ENCODE peak calls at places on chromosomes 6 and 20, in four cellular contexts. One of them, this sample, is unnamed.

GRCh38 chr6:40325791-40326190 is 261.4 kb downstream of the LRFN2 start:
- DNase-seq in pancreas: no peak
- DNase-seq in astrocyte of the spinal cord: no peak
- DNase-seq in endodermal cell: no peak
- DNase-seq in this sample: no peak

GRCh38 chr6:154696661-154697060 is 36.6 kb upstream of the SCAF8 start:
- DNase-seq in astrocyte of the spinal cord: no peak
- DNase-seq in endodermal cell: no peak
- DNase-seq in pancreas: no peak
- DNase-seq in this sample: no peak

GRCh38 chr20:13009682-13010406 is 1.1 kb downstream of the SPTLC3 start:
- DNase-seq in astrocyte of the spinal cord: peak; percentile 96
- DNase-seq in pancreas: no peak
- DNase-seq in endodermal cell: no peak
- DNase-seq in this sample: no peak

GRCh38 chr20:19976595-19977372 is 40.4 kb upstream of the NAA20 start:
- DNase-seq in endodermal cell: peak; percentile 81
- DNase-seq in pancreas: no peak
- DNase-seq in astrocyte of the spinal cord: peak; percentile 92
- DNase-seq in this sample: peak; percentile 83

GRCh38 chr6:157570752-157571151 is 189.8 kb downstream of the ZDHHC14 start:
- DNase-seq in endodermal cell: no peak
- DNase-seq in pancreas: no peak
- DNase-seq in astrocyte of the spinal cord: no peak
- DNase-seq in this sample: no peak

GRCh38 chr6:79635179-79635578 is 4.0 kb downstream of the SH3BGRL2 start:
- DNase-seq in astrocyte of the spinal cord: peak; percentile 33
- DNase-seq in endodermal cell: no peak
- DNase-seq in pancreas: no peak
- DNase-seq in this sample: no peak

GRCh38 chr20:35742741-35743523 is 872 bp upstream of the RBM39 start:
- DNase-seq in endodermal cell: peak; percentile 30
- DNase-seq in astrocyte of the spinal cord: peak; percentile 53
- DNase-seq in pancreas: no peak
- DNase-seq in this sample: no peak

GRCh38 chr6:41470341-41471063 is 75.7 kb upstream of the FOXP4 start:
- DNase-seq in endodermal cell: peak; percentile 84
- DNase-seq in pancreas: no peak
- DNase-seq in astrocyte of the spinal cord: peak; percentile 29
- DNase-seq in this sample: peak; percentile 68

GRCh38 chr6:18055714-18056382 is 66.6 kb downstream of the NHLRC1 start:
- DNase-seq in endodermal cell: no peak
- DNase-seq in astrocyte of the spinal cord: no peak
- DNase-seq in pancreas: no peak
- DNase-seq in this sample: no peak

GRCh38 chr6:154502564-154502963 is 7.9 kb downstream of the CNKSR3 start:
- DNase-seq in astrocyte of the spinal cord: no peak
- DNase-seq in pancreas: no peak
- DNase-seq in endodermal cell: no peak
- DNase-seq in this sample: no peak

GRCh38 chr6:149118737-149119653 is 198.5 kb upstream of the TAB2 start:
- DNase-seq in pancreas: no peak
- DNase-seq in endodermal cell: no peak
- DNase-seq in astrocyte of the spinal cord: no peak
- DNase-seq in this sample: no peak

GRCh38 chr6:25253371-25253770 is 25.8 kb upstream of the CARMIL1 start:
- DNase-seq in astrocyte of the spinal cord: no peak
- DNase-seq in endodermal cell: no peak
- DNase-seq in pancreas: no peak
- DNase-seq in this sample: no peak

GRCh38 chr6:165659945-165660862 is 2.8 kb downstream of the PDE10A start:
- DNase-seq in pancreas: no peak
- DNase-seq in endodermal cell: peak; percentile 77
- DNase-seq in astrocyte of the spinal cord: no peak
- DNase-seq in this sample: no peak

GRCh38 chr20:54069501-54069971 is 858 bp downstream of the BCAS1 start:
- DNase-seq in endodermal cell: no peak
- DNase-seq in pancreas: no peak
- DNase-seq in astrocyte of the spinal cord: no peak
- DNase-seq in this sample: no peak

GRCh38 chr6:140809694-140810101 is 1323.0 kb upstream of the GJE1 start:
- DNase-seq in astrocyte of the spinal cord: peak; percentile 50
- DNase-seq in pancreas: no peak
- DNase-seq in endodermal cell: no peak
- DNase-seq in this sample: no peak

GRCh38 chr6:28269492-28269891 is 2.5 kb downstream of the ZSCAN26 start:
- DNase-seq in pancreas: no peak
- DNase-seq in astrocyte of the spinal cord: peak; percentile 89
- DNase-seq in endodermal cell: no peak
- DNase-seq in this sample: no peak

GRCh38 chr6:1641391-1641790 is 31.7 kb downstream of the FOXC1 start:
- DNase-seq in astrocyte of the spinal cord: no peak
- DNase-seq in endodermal cell: peak; percentile 79
- DNase-seq in pancreas: peak; percentile 86
- DNase-seq in this sample: no peak
- H3K4me3 ChIP-seq in astrocyte of the spinal cord: no peak overlapping the region
- H3K4me3 ChIP-seq in endodermal cell: no peak overlapping the region
- H3K4me3 ChIP-seq in pancreas: no peak overlapping the region
- H3K4me3 ChIP-seq in this sample: no peak overlapping the region

GRCh38 chr6:1958257-1958656 is 287.1 kb downstream of the GMDS start:
- DNase-seq in endodermal cell: no peak
- DNase-seq in pancreas: no peak
- DNase-seq in astrocyte of the spinal cord: no peak
- DNase-seq in this sample: no peak
- H3K4me3 ChIP-seq in endodermal cell: no peak overlapping the region
- H3K4me3 ChIP-seq in pancreas: no peak overlapping the region
- H3K4me3 ChIP-seq in astrocyte of the spinal cord: no peak overlapping the region
- H3K4me3 ChIP-seq in this sample: no peak overlapping the region

DNA sequence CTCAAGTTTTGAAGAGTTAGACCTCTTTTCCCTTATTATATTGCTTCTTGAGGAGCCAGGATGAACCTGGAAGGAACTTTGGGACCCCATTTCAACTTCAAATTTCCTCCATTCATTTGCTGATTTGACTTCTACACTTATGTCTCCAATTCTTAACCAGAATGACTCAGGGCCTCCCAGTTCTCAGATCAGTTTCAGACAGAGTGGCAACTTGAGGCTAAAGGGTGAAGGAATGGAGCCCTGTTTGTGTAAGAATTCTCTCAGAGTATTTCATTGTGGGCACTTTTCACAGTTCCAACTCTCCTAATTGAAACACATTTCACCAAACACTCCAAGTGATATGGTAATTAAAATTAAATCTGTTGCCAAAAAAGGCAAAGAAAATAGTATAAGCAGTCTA is 109.0 kb upstream of the FLRT3 start:
- DNase-seq in pancreas: no peak
- DNase-seq in astrocyte of the spinal cord: no peak
- DNase-seq in endodermal cell: no peak
- DNase-seq in this sample: no peak
- H3K4me3 ChIP-seq in pancreas: no peak overlapping the region
- H3K4me3 ChIP-seq in astrocyte of the spinal cord: no peak overlapping the region
- H3K4me3 ChIP-seq in endodermal cell: no peak overlapping the region
- H3K4me3 ChIP-seq in this sample: no peak overlapping the region

DNA sequence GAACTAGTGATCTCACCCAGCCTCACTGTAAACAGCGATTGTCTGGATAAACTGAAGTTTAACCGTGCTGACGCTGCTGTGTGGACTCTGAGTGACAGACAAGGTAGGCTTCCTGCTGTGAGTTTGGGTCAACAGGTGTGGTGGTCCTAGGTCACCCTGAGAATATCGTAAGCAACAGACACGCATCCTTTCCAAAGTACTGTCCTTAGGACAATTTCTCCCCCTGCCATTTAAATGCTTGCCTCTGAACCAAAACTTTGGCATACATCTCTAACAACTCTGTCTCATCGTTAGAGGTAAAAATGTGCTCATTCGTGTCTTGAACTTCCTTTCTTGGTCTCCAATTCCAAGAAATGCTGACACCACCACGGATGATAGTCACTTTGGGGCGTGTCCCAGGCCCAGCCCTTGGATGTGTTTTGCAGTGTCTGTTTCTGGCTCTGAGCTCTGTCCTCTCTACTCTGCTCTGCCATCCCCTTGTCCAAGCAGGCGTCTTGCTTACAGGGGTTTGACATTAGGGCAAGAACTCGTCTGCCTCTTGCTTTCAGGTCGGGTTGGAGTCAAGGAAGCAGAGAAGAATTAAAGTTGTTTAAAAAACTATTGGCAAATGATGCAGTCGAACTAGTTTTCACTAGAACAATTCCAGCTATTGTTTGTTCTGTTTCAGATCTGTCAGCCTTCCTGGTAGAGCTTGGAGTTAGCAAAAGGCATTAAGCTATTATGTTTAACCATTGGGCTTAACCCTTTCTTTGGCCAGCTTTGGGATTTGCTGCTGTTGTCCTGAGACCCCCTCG is 95.6 kb downstream of the EYA2 start:
- DNase-seq in endodermal cell: no peak
- DNase-seq in pancreas: no peak
- DNase-seq in astrocyte of the spinal cord: no peak
- DNase-seq in this sample: no peak
- H3K4me3 ChIP-seq in endodermal cell: no peak overlapping the region
- H3K4me3 ChIP-seq in pancreas: no peak overlapping the region
- H3K4me3 ChIP-seq in astrocyte of the spinal cord: no peak overlapping the region
- H3K4me3 ChIP-seq in this sample: no peak overlapping the region

GRCh38 chr6:129936329-129937165 is 75.4 kb upstream of the TMEM244 start:
- DNase-seq in pancreas: no peak
- DNase-seq in endodermal cell: peak; percentile 78
- DNase-seq in astrocyte of the spinal cord: peak; percentile 67
- DNase-seq in this sample: peak; percentile 52
- H3K4me3 ChIP-seq in pancreas: no peak overlapping the region
- H3K4me3 ChIP-seq in endodermal cell: no peak overlapping the region
- H3K4me3 ChIP-seq in astrocyte of the spinal cord: no peak overlapping the region
- H3K4me3 ChIP-seq in this sample: no peak overlapping the region

This sample was measured in lower lobe of right lung.